ENCODE peak calls at places on chromosomes 12 and 14, in nine cellular contexts. One of them, this sample, is unnamed.

GRCh38 chr14:31084385-31084784 is 58.2 kb upstream of the STRN3 start:
- DNase-seq in mesothelial cell of epicardium: no peak
- DNase-seq in GM12878: no peak
- DNase-seq in stimulated activated CD4-positive, alpha-beta T cell treated with anti-CD3 and anti-CD28 coated beads, TNF-alpha, amount 100 ng/mL, for 48 hours: no peak
- DNase-seq in T follicular helper cell: no peak
- DNase-seq in left lung: no peak
- DNase-seq in HTR-8/SVneo: no peak
- DNase-seq in T-helper 1 cell: no peak
- DNase-seq in T-helper 2 cell: no peak
- DNase-seq in this sample: no peak

GRCh38 chr12:51192284-51192671 is 19.3 kb upstream of the TFCP2 start:
- DNase-seq in mesothelial cell of epicardium: no peak
- DNase-seq in GM12878: no peak
- DNase-seq in stimulated activated CD4-positive, alpha-beta T cell treated with anti-CD3 and anti-CD28 coated beads, TNF-alpha, amount 100 ng/mL, for 48 hours: no peak
- DNase-seq in T follicular helper cell: no peak
- DNase-seq in left lung: no peak
- DNase-seq in HTR-8/SVneo: no peak
- DNase-seq in T-helper 1 cell: no peak
- DNase-seq in T-helper 2 cell: no peak
- DNase-seq in this sample: no peak

GRCh38 chr14:73477618-73478266 is 13.0 kb upstream of the RIOX1 start:
- DNase-seq in mesothelial cell of epicardium: no peak
- DNase-seq in GM12878: peak
- DNase-seq in stimulated activated CD4-positive, alpha-beta T cell treated with anti-CD3 and anti-CD28 coated beads, TNF-alpha, amount 100 ng/mL, for 48 hours: no peak
- DNase-seq in T follicular helper cell: no peak
- DNase-seq in left lung: no peak
- DNase-seq in HTR-8/SVneo: no peak
- DNase-seq in T-helper 1 cell: no peak
- DNase-seq in T-helper 2 cell: no peak
- DNase-seq in this sample: no peak

GRCh38 chr12:104507672-104508071 is 50.9 kb downstream of the CHST11 start:
- DNase-seq in mesothelial cell of epicardium: no peak
- DNase-seq in GM12878: no peak
- DNase-seq in stimulated activated CD4-positive, alpha-beta T cell treated with anti-CD3 and anti-CD28 coated beads, TNF-alpha, amount 100 ng/mL, for 48 hours: no peak
- DNase-seq in T follicular helper cell: no peak
- DNase-seq in left lung: no peak
- DNase-seq in HTR-8/SVneo: peak
- DNase-seq in T-helper 1 cell: no peak
- DNase-seq in T-helper 2 cell: no peak
- DNase-seq in this sample: no peak

GRCh38 chr14:103111297-103111981 is 11.8 kb upstream of the TNFAIP2 start:
- DNase-seq in mesothelial cell of epicardium: no peak
- DNase-seq in GM12878: no peak
- DNase-seq in stimulated activated CD4-positive, alpha-beta T cell treated with anti-CD3 and anti-CD28 coated beads, TNF-alpha, amount 100 ng/mL, for 48 hours: no peak
- DNase-seq in T follicular helper cell: no peak
- DNase-seq in left lung: no peak
- DNase-seq in HTR-8/SVneo: no peak
- DNase-seq in T-helper 1 cell: no peak
- DNase-seq in T-helper 2 cell: no peak
- DNase-seq in this sample: no peak

GRCh38 chr12:14239935-14240872 is 125.3 kb upstream of the ATF7IP start:
- DNase-seq in mesothelial cell of epicardium: no peak
- DNase-seq in GM12878: peak
- DNase-seq in stimulated activated CD4-positive, alpha-beta T cell treated with anti-CD3 and anti-CD28 coated beads, TNF-alpha, amount 100 ng/mL, for 48 hours: no peak
- DNase-seq in T follicular helper cell: no peak
- DNase-seq in left lung: no peak
- DNase-seq in HTR-8/SVneo: no peak
- DNase-seq in T-helper 1 cell: no peak
- DNase-seq in T-helper 2 cell: no peak
- DNase-seq in this sample: no peak

GRCh38 chr14:99133563-99134332 is 138.2 kb downstream of the BCL11B start:
- DNase-seq in mesothelial cell of epicardium: peak
- DNase-seq in GM12878: no peak
- DNase-seq in stimulated activated CD4-positive, alpha-beta T cell treated with anti-CD3 and anti-CD28 coated beads, TNF-alpha, amount 100 ng/mL, for 48 hours: no peak
- DNase-seq in T follicular helper cell: no peak
- DNase-seq in left lung: no peak
- DNase-seq in HTR-8/SVneo: no peak
- DNase-seq in T-helper 1 cell: no peak
- DNase-seq in T-helper 2 cell: no peak
- DNase-seq in this sample: no peak

GRCh38 chr14:75011356-75012097 is 8.8 kb downstream of the EIF2B2 start:
- DNase-seq in mesothelial cell of epicardium: no peak
- DNase-seq in GM12878: no peak
- DNase-seq in stimulated activated CD4-positive, alpha-beta T cell treated with anti-CD3 and anti-CD28 coated beads, TNF-alpha, amount 100 ng/mL, for 48 hours: no peak
- DNase-seq in T follicular helper cell: no peak
- DNase-seq in left lung: no peak
- DNase-seq in HTR-8/SVneo: peak
- DNase-seq in T-helper 1 cell: no peak
- DNase-seq in T-helper 2 cell: no peak
- DNase-seq in this sample: peak